ENCODE peak calls at places on chromosomes 2 and 18, in eight cellular contexts. Y, A, R, U, B, S, J and Q are unnamed samples.

GRCh38 chr2:205650450-205650849 is 31.9 kb upstream of the NRP2 start:
- DNase-seq in Y (peak; percentile 66), A (no peak), R (no peak), U (no peak), B (no peak), S (no peak), J (peak; percentile 94), Q (no peak)

GRCh38 chr2:157125685-157126084 is 131.8 kb upstream of the GALNT5 start:
- DNase-seq in Y (no peak), A (no peak), R (no peak), U (no peak), B (no peak), S (no peak), J (no peak), Q (no peak)

GRCh38 chr2:213229814-213230213 is 54.5 kb upstream of the SPAG16 start:
- DNase-seq in Y (no peak), A (no peak), R (no peak), U (no peak), B (no peak), S (no peak), J (peak; percentile 51), Q (no peak)

GRCh38 chr2:148817210-148817708 is 57.8 kb upstream of the KIF5C start:
- DNase-seq in Y (peak; percentile 20), A (no peak), R (no peak), U (no peak), B (peak; percentile 54), S (no peak), J (no peak), Q (no peak)

GRCh38 chr2:231672617-231673347 is 35.5 kb upstream of the PTMA start:
- DNase-seq in Y (peak; percentile 73), A (peak; percentile 80), R (no peak), U (no peak), B (peak; percentile 73), S (peak; percentile 74), J (peak; percentile 47), Q (peak; percentile 82)

GRCh38 chr2:127416486-127417001 is 1.7 kb upstream of the PROC start:
- DNase-seq in Y (no peak), A (no peak), R (no peak), U (no peak), B (no peak), S (no peak), J (no peak), Q (no peak)

GRCh38 chr18:13629841-13630747 is 96.3 kb downstream of the FAM210A start:
- DNase-seq in Y (peak; percentile 87), A (peak; percentile 80), R (peak; percentile 52), U (no peak), B (peak; percentile 80), S (peak; percentile 39), J (peak; percentile 75), Q (peak; percentile 61)

GRCh38 chr2:234999740-235000425 is 48.1 kb downstream of the SH3BP4 start:
- DNase-seq in Y (no peak), A (no peak), R (peak; percentile 66), U (no peak), B (no peak), S (no peak), J (no peak), Q (peak; percentile 54)

GRCh38 chr2:48601349-48601748 is 16.3 kb upstream of the GTF2A1L start:
- DNase-seq in Y (peak; percentile 60), A (no peak), R (peak; percentile 7), U (no peak), B (peak; percentile 8), S (no peak), J (peak; percentile 30), Q (no peak)

GRCh38 chr2:39484620-39485495 is 47.8 kb upstream of the MAP4K3 start:
- DNase-seq in Y (no peak), A (no peak), R (no peak), U (no peak), B (no peak), S (no peak), J (no peak), Q (no peak)

GRCh38 chr2:58557166-58557565 is 316.0 kb upstream of the FANCL start:
- DNase-seq in Y (peak; percentile 21), A (no peak), R (no peak), U (no peak), B (no peak), S (no peak), J (no peak), Q (no peak)

DNA sequence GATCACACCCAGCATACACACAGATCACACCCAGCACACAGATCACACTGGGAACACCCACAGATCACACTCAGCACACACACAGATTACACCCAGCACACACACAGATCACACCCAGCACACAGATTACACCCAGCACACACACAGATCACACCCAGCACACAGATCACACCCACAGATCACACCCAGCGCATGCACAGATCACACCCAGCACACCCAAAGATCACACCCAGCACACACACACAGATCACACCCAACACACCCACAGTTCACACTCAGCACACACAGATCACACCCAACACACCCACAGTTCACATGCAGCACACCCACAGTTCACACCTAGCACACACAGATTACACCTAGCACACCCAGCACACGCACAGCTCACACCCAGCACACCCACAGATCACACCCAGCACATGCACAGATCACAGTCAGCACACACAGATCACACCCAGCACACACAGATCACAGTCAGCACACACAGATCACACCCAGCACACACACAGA is 117.6 kb downstream of the DYSF start:
- DNase-seq in Y (no peak), A (no peak), R (no peak), U (no peak), B (no peak), S (no peak), J (no peak), Q (no peak)
- H3K36me3 ChIP-seq in Y (no peaks in the 10 kb centered on the region), A (peaks cover 22% of the 10 kb centered on the region), R (no peaks in the 10 kb centered on the region), U (no peaks in the 10 kb centered on the region), B (peaks cover 68% of the 10 kb centered on the region), S (peaks cover 24% of the 10 kb centered on the region), J (no peaks in the 10 kb centered on the region), Q (no peaks in the 10 kb centered on the region)

GRCh38 chr2:159748089-159748488 is 35.8 kb downstream of the MARCHF7 start:
- DNase-seq in Y (no peak), A (no peak), R (no peak), U (no peak), B (no peak), S (no peak), J (no peak), Q (no peak)
- H3K36me3 ChIP-seq in Y (peaks cover 46% of the 10 kb centered on the region), A (peaks cover 27% of the 10 kb centered on the region), R (peaks cover 14% of the 10 kb centered on the region), U (peaks cover 12% of the 10 kb centered on the region), B (peaks cover 72% of the 10 kb centered on the region), S (peaks cover 21% of the 10 kb centered on the region), J (peaks cover 94% of the 10 kb centered on the region), Q (peaks cover under 1% of the 10 kb centered on the region)

DNA sequence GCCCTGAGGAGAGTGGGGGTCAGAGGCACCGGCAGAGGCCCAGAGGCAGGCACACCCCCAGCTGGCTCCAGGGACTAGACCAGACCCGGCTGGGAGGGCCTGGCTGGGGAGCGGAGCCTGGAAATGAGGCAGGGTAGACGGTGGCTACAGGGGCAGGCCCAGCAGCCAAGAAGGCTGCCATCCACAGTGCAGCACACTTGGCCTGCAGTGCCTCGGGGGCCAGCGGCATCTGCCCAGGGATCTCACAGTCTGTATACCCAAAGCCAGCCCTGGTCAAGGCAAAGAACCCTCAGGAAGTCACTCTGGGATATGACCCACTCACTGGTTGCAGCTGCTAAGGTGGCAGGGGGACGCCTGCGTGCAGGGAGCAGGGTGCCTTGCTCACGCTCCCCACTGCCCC is 17.8 kb downstream of the PER2 start:
- DNase-seq in Y (no peak), A (no peak), R (no peak), U (peak; percentile 10), B (no peak), S (no peak), J (no peak), Q (peak; percentile 19)
- H3K36me3 ChIP-seq in Y (no peaks in the 10 kb centered on the region), A (peaks cover 66% of the 10 kb centered on the region), R (peaks cover 5% of the 10 kb centered on the region), U (peaks cover 3% of the 10 kb centered on the region), B (peaks cover 97% of the 10 kb centered on the region), S (peaks cover 55% of the 10 kb centered on the region), J (no peaks in the 10 kb centered on the region), Q (peaks cover 9% of the 10 kb centered on the region)

DNA sequence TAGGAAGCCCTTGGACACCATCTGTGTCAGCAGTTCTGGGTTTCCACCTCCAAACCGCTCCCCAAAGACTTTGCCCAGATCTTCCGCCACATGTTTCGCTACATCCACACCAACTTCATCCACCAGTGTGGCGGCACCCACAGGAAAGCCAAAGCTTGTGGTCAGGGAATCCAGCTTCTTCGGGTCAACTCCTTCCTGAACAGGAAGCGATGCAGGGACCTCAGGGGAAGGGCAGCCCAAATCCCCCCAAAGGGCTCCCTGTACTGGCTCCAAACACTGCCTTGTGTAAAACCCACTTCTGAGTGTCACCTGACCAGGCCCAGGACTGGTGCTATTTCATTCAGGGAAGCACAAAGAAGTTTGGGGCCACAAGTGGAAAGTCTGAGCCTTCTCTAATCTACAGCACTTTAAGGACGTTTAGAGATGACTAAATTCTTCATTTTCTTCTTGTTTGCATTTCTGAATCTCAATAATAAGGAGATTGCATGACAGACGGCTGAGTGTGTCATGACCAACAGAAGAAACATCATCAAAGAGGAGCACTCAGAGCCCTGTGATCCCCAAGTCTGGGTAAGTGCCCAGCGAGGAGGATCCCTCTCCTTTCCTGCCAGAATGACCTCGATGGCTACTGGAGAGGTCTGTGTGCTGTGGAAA is 20.8 kb downstream of the GAREM2 start:
- DNase-seq in Y (no peak), A (peak; percentile 40), R (no peak), U (no peak), B (no peak), S (no peak), J (peak; percentile 63), Q (no peak)
- H3K36me3 ChIP-seq in Y (no peaks in the 10 kb centered on the region), A (peaks cover 53% of the 10 kb centered on the region), R (peaks cover 31% of the 10 kb centered on the region), U (peaks cover 22% of the 10 kb centered on the region), B (peaks cover 86% of the 10 kb centered on the region), S (peaks cover 62% of the 10 kb centered on the region), J (peaks cover 27% of the 10 kb centered on the region), Q (peaks cover 4% of the 10 kb centered on the region)

GRCh38 chr2:186498834-186499233 is 12.8 kb downstream of the ZC3H15 start:
- DNase-seq in Y (no peak), A (no peak), R (no peak), U (no peak), B (no peak), S (no peak), J (no peak), Q (no peak)

GRCh38 chr2:186508263-186508662 is 22.2 kb downstream of the ZC3H15 start:
- DNase-seq in Y (no peak), A (no peak), R (no peak), U (no peak), B (no peak), S (no peak), J (no peak), Q (no peak)

DNA sequence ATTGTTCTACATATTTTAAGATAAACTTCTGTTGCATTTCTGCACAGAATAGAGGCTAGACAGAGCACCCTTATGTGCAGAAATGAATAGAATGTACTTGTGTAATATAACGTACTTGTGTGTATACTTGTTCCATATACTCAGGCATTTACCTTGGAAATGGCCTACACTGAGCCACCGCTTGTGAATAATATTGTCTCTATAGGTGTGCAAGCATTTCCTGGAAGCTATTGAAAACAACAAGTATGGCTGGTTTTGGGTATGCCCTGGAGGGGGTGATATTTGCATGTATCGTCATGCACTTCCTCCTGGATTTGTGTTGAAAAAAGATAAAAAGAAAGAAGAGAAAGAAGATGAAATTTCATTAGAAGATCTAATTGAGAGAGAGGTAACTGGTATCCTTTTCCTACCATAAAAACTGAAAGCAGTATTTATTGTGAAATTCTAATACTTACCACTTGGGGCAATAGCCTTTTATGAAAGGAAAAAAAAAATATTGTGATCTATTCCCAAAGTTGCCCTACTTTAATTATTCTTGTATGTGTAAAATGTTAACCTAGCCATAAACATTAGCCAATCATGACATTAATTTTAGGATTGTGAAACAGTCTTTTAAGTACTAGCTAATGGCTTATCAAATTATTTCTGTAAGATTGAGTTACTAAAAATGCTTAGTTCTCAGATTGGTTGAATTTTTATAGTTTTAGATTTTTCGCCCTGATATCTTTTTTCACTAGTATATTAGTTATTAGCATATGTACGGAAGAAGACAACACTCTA is 18.0 kb downstream of the ZC3H15 start:
- DNase-seq in Y (peak; percentile 13), A (no peak), R (no peak), U (no peak), B (no peak), S (no peak), J (peak; percentile 57), Q (no peak)
- H3K36me3 ChIP-seq in Y (peaks cover 24% of the 10 kb centered on the region), A (peaks cover 21% of the 10 kb centered on the region), R (no peaks in the 10 kb centered on the region), U (peaks cover 19% of the 10 kb centered on the region), B (peaks cover 97% of the 10 kb centered on the region), S (peaks cover 15% of the 10 kb centered on the region), J (peaks cover 79% of the 10 kb centered on the region), Q (no peaks in the 10 kb centered on the region)